ENCODE peak calls at places on chromosomes 3 and 15, in four cellular contexts. I is H1, C is transverse colon, U is HCT116. O is an unnamed sample.

GRCh38 chr15:52496776-52497470 is 31.8 kb downstream of the MYO5A start:
- DNase-seq in I (no peak), U (peak; percentile 49), C (no peak), O (no peak)

GRCh38 chr15:68819451-68820204 is 1.1 kb downstream of the ANP32A start:
- DNase-seq in C (peak; percentile 44), U (no peak), I (no peak), O (no peak)

GRCh38 chr15:66822576-66822975 is 120.5 kb downstream of the SMAD6 start:
- DNase-seq in U (no peak), C (no peak), I (no peak), O (peak; percentile 32)

GRCh38 chr3:127800508-127800907 is 21.8 kb downstream of the MGLL start:
- DNase-seq in I (no peak), U (no peak), C (no peak), O (no peak)

GRCh38 chr3:4571690-4572334 is 78.7 kb downstream of the ITPR1 start:
- DNase-seq in C (no peak), U (no peak), I (no peak), O (no peak)

GRCh38 chr3:41159581-41160189 is 39.6 kb upstream of the CTNNB1 start:
- DNase-seq in U (peak; percentile 41), I (no peak), C (peak; percentile 44), O (no peak)

GRCh38 chr15:77821188-77821958 is 188.7 kb upstream of the LINGO1 start:
- DNase-seq in I (peak; percentile 87), U (peak; percentile 37), C (peak; percentile 46), O (no peak)

GRCh38 chr15:80674245-80674614 is 20.9 kb upstream of the ABHD17C start:
- DNase-seq in C (no peak), I (no peak), U (no peak), O (no peak)

GRCh38 chr3:119786409-119786808 is 4.5 kb downstream of the NR1I2 start:
- DNase-seq in U (no peak), C (no peak), I (no peak), O (no peak)

GRCh38 chr3:28745436-28745835 is 396.8 kb upstream of the AZI2 start:
- DNase-seq in C (no peak), U (no peak), I (no peak), O (no peak)

GRCh38 chr15:76994971-76995945 is at the start of gene PSTPIP1:
- DNase-seq in I (no peak), U (no peak), C (peak; percentile 51), O (peak; percentile 77)

GRCh38 chr3:141011511-141012262 is 39.5 kb upstream of the SPSB4 start:
- DNase-seq in C (peak; percentile 71), U (peak; percentile 51), I (peak; percentile 98), O (peak; percentile 83)

GRCh38 chr3:14946749-14947104 is 656 bp upstream of the NR2C2 start:
- DNase-seq in U (no peak), I (no peak), C (no peak), O (no peak)

GRCh38 chr3:38623539-38623938 is 25.9 kb downstream of the SCN5A start:
- DNase-seq in C (no peak), U (no peak), I (peak; percentile 73), O (no peak)

GRCh38 chr3:62318752-62319569 is 54.4 kb downstream of the FEZF2 start:
- DNase-seq in C (peak; percentile 67), U (no peak), I (peak; percentile 88), O (peak; percentile 87)

GRCh38 chr3:165455360-165455759 is 259.2 kb upstream of the SLITRK3 start:
- DNase-seq in U (no peak), C (no peak), I (no peak), O (no peak)

GRCh38 chr3:119630562-119631329 is 29.6 kb downstream of the POPDC2 start:
- DNase-seq in C (no peak), I (no peak), U (no peak), O (no peak)

GRCh38 chr15:31325432-31325975 is 1.1 kb upstream of the KLF13 start:
- DNase-seq in I (no peak), C (peak; percentile 77), U (no peak), O (peak; percentile 90)

GRCh38 chr3:155391104-155391503 is 97.6 kb upstream of the STRIT1 start:
- DNase-seq in I (no peak), C (no peak), U (no peak), O (no peak)

GRCh38 chr3:102529452-102529851 is 94.6 kb downstream of the ZPLD1 start:
- DNase-seq in U (peak; percentile 39), C (no peak), I (no peak), O (no peak)

GRCh38 chr15:76165951-76166350 is 106.2 kb downstream of the TMEM266 start:
- DNase-seq in U (no peak), I (no peak), C (no peak), O (no peak)

GRCh38 chr3:184325715-184326114 is 11.3 kb downstream of the EIF4G1 start:
- DNase-seq in C (no peak), U (no peak), I (no peak), O (no peak)

GRCh38 chr3:188631291-188632010 is 477.5 kb downstream of the LPP start:
- DNase-seq in I (no peak), C (no peak), U (no peak), O (no peak)

GRCh38 chr3:149401926-149402310 is 24.5 kb upstream of the TM4SF1 start:
- DNase-seq in U (no peak), I (no peak), C (no peak), O (no peak)

GRCh38 chr3:54986294-54986693 is 58.4 kb upstream of the LRTM1 start:
- DNase-seq in I (no peak), C (no peak), U (no peak), O (no peak)

DNA sequence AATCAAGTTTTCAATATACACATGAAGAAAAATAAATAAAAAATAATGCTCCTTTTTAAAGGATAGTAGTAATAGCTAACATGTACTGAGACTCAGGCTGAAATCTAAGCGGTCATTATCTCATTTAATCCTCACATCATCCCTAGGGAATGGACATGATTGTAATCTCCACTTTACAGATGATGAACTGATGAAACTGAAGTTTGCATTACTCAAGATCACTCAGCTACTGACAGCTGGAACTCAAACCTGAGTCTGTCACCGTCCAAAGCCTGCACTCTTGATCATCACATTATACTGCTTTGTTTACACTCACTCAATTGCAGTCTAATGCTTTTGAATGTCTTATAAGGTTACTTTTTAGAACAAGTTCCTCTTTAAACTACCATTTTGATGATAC is 3.2 kb downstream of the NPTN start:
- DNase-seq in C (no peak), U (no peak), I (no peak), O (no peak)
- TF ChIP-seq POLR2AphosphoS5 in C (no peak), U (no peak), I (no peak), O (no peak)

DNA sequence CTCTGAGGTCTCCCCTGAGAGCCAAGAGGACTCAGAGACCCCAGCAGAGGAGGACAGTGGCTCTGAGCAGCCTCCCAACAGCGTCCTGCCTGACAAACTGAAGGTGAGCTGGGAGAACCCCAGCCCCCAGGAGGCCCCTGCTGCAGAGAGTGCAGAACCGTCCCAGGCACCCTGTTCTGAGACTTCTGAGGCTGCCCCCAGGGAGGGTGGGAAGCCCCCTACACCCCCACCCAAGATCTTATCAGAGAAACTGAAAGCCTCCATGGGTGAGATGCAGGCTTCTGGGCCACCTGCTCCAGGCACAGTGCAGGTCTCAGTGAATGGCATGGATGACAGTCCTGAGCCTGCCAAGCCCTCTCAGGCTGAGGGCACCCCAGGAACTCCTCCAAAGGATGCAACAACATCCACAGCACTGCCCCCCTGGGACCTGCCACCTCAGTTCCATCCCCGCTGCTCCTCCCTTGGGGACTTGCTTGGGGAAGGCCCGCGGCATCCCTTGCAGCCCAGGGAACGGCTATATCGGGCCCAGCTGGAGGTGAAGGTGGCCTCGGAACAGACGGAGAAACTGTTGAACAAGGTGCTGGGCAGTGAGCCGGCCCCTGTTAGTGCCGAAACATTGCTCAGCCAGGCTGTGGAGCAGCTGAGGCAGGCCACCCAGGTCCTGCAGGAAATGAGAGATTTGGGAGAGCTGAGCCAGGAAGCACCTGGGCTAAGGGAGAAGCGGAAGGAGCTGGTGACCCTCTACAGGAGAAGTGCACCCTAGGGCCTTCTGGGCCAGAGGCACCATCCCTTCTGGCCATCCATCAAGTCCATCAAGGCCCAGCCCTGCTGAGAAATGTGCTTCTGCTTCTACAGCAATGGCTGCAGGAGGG is 23.6 kb downstream of the PLEKHO2 start:
- DNase-seq in U (no peak), I (no peak), C (no peak), O (no peak)
- TF ChIP-seq POLR2AphosphoS5 in U (no peak), I (no peak), C (no peak), O (no peak)

DNA sequence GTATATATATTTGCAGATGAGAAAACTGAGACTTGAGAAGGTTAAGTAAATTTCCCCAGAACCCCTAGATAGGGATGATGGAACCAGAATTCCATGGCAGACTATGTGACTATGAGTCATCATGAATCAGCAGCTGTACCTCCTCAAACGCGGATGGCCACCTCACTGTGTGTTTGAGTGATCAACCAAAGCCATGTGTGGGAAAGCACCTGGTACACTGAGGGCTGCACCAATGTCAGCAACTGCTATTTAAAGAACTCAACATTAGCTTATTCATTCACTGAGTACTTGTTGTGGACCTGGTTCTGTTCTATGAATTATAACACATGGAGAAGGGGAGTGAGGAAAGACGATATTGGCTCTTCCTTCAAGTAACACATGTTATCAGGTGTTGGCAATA is 377.0 kb downstream of the GAP43 start:
- DNase-seq in C (no peak), U (peak; percentile 36), I (no peak), O (no peak)
- TF ChIP-seq POLR2AphosphoS5 in C (no peak), U (no peak), I (no peak), O (no peak)

GRCh38 chr3:30777426-30777825 is 117.0 kb downstream of the GADL1 start:
- DNase-seq in C (no peak), I (no peak), U (no peak), O (no peak)

GRCh38 chr3:30778923-30779322 is 115.5 kb downstream of the GADL1 start:
- DNase-seq in I (no peak), U (no peak), C (no peak), O (no peak)

GRCh38 chr3:30776186-30776815 is 118.2 kb downstream of the GADL1 start:
- DNase-seq in U (no peak), I (no peak), C (no peak), O (no peak)

GRCh38 chr3:30774062-30774461 is 120.4 kb downstream of the GADL1 start:
- DNase-seq in C (no peak), I (no peak), U (no peak), O (no peak)

DNA sequence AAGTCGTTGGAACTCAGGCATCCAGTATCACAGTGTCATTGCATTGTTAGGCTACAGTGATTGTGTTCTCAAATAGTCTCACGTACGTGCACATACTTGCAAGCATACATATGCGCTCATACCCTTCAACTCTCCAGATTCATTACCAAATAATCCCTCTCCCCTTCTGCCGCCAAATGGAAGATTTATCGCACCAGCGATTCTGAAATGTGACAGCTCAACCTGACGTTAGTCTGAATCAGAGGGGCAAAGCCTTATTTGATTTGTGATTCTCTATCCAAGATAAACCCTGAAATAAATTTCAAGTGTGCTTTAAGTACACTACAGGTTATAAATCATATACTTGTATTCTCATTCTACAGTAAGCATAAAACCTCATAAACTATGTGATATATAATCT is 119.4 kb downstream of the GADL1 start:
- DNase-seq in C (no peak), I (no peak), U (no peak), O (no peak)
- TF ChIP-seq POLR2AphosphoS5 in C (no peak), I (no peak), U (no peak), O (no peak)

GRCh38 chr15:57662091-57662744 is 44.3 kb upstream of the POLR2M start:
- DNase-seq in C (peak; percentile 47), U (no peak), I (no peak), O (no peak)
- TF ChIP-seq POLR2AphosphoS5 in C (peak; percentile 44), U (no peak), I (no peak), O (no peak)

DNA sequence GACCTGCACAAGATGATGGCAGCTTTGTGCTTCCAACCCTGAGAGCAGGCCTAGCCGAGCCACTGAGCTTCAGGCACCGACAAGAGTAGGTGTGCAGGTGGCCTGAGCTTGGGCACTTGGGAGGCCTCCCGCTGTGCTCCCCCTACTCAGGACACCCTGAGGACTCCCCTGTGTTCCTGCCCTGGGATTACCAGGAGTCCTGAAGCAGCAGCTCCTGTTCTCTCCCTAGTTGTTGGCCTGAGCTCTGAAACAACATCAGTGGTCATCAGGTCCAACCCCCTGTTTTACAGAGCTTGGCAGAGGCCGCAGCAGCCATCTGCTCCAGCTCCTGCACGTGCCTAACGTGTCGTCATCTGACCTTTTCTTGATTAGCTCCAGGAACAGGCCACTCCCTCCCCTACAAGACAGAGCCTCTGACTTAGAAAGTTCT is 8.0 kb upstream of the MESP2 start:
- DNase-seq in I (no peak), U (no peak), C (peak; percentile 46), O (no peak)
- TF ChIP-seq POLR2AphosphoS5 in I (no peak), U (no peak), C (no peak), O (no peak)

O was measured in suprapubic skin.